ENCODE peak calls at places on chromosome 12, in nine cellular contexts. H is PC-9; E is CD4-positive, CD25-positive, alpha-beta regulatory T cell; I is lower lobe of right lung; Z is small intestine; V is Karpas-422; G is stomach; Q is spleen; C is pancreas. K is an unnamed sample.

GRCh38 chr12:10235761-10236631 is 23.3 kb downstream of the GABARAPL1 start:
- DNase-seq in H (peak; percentile 32), E (peak; percentile 24), I (no peak), Z (peak; percentile 38), V (peak; percentile 73), G (peak; percentile 31), Q (no peak), C (peak; percentile 31), K (peak; percentile 31)

GRCh38 chr12:3795096-3795799 is 42.3 kb upstream of the CRACR2A start:
- DNase-seq in H (no peak), E (no peak), I (no peak), Z (no peak), V (no peak), G (no peak), Q (no peak), C (no peak), K (no peak)

GRCh38 chr12:84814664-84815245 is 97.8 kb downstream of the SLC6A15 start:
- DNase-seq in H (no peak), E (no peak), I (no peak), Z (no peak), V (no peak), G (no peak), Q (no peak), C (no peak), K (no peak)

GRCh38 chr12:24751181-24751580 is 197.7 kb downstream of the BCAT1 start:
- DNase-seq in H (no peak), E (no peak), I (no peak), Z (no peak), V (no peak), G (no peak), Q (no peak), C (no peak), K (no peak)

GRCh38 chr12:58592817-58593216 is 327.5 kb downstream of the LRIG3 start:
- DNase-seq in H (no peak), E (no peak), I (no peak), Z (no peak), V (no peak), G (no peak), Q (no peak), C (no peak), K (no peak)

GRCh38 chr12:32136404-32136803 is 29.8 kb downstream of the BICD1 start:
- DNase-seq in H (no peak), E (no peak), I (no peak), Z (no peak), V (no peak), G (no peak), Q (no peak), C (no peak), K (no peak)

GRCh38 chr12:59626382-59626781 is 30.6 kb downstream of the SLC16A7 start:
- DNase-seq in H (no peak), E (no peak), I (no peak), Z (no peak), V (no peak), G (no peak), Q (no peak), C (no peak), K (no peak)

GRCh38 chr12:30996255-30996654 is 69.7 kb downstream of the TSPAN11 start:
- DNase-seq in H (no peak), E (no peak), I (no peak), Z (no peak), V (no peak), G (no peak), Q (no peak), C (no peak), K (no peak)

GRCh38 chr12:89704457-89704856 is 4.2 kb downstream of the ATP2B1 start:
- DNase-seq in H (no peak), E (no peak), I (no peak), Z (no peak), V (no peak), G (no peak), Q (no peak), C (no peak), K (no peak)

GRCh38 chr12:89707623-89707991 is 1.0 kb downstream of the ATP2B1 start:
- DNase-seq in H (no peak), E (no peak), I (peak; percentile 49), Z (peak; percentile 32), V (no peak), G (no peak), Q (peak; percentile 86), C (peak; percentile 21), K (no peak)

GRCh38 chr12:89707992-89708792 is 446 bp downstream of the ATP2B1 start:
- DNase-seq in H (no peak), E (peak; percentile 33), I (peak; percentile 66), Z (peak; percentile 41), V (peak; percentile 56), G (peak; percentile 36), Q (peak; percentile 94), C (peak; percentile 49), K (no peak)

GRCh38 chr12:89708793-89709156 is at the start of gene ATP2B1:
- DNase-seq in H (peak; percentile 90), E (peak; percentile 80), I (peak; percentile 94), Z (peak; percentile 89), V (peak; percentile 91), G (peak; percentile 92), Q (peak; percentile 99), C (peak; percentile 89), K (peak; percentile 84)

DNA sequence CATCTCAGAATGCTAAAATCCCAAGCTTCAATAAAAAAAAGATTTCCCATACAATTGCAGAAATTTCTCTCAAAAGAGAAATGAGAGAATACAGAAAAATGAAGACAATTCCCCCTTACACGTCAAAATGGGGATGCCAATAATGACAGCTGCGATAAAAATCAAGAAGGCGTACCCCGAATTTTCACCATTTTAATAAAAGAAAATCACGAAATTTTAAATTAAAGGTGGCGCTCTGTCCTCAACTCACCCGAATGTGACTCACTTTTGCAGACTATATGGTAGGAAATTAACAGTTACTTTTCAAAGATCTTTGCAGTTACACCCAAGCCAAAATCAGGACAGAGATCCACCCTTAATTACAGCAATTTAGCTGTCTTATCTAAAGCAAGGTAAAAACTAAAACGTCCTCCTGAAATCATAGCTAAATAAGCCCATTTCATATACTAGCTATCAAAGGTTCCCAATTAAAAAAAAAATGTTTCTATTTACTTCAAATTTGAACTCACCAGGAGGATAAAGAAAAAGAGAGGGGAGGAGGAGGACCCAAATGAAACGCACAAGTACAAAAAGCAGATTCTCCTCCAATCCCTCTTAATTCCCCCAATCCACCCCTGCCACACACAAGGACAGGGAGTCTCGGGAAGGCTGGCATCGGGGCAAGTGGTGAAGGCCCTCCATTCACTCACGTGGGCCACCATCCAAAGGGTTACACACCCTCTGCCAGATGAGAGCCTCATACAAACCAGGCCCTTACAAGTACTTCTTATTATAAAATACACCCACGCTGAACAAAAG is 1.9 kb downstream of the ATP2B1 start:
- DNase-seq in H (no peak), E (peak; percentile 7), I (peak; percentile 46), Z (peak; percentile 37), V (no peak), G (no peak), Q (peak; percentile 76), C (no peak), K (peak; percentile 8)
- H3K27ac ChIP-seq in H (no peak overlapping the region), E (peak overlapping the region; percentile 93), I (no peak overlapping the region), Z (peak overlapping the region; percentile 99), V (no peak overlapping the region), G (no peak overlapping the region), Q (no peak overlapping the region), C (no peak overlapping the region), K (no peak overlapping the region)

DNA sequence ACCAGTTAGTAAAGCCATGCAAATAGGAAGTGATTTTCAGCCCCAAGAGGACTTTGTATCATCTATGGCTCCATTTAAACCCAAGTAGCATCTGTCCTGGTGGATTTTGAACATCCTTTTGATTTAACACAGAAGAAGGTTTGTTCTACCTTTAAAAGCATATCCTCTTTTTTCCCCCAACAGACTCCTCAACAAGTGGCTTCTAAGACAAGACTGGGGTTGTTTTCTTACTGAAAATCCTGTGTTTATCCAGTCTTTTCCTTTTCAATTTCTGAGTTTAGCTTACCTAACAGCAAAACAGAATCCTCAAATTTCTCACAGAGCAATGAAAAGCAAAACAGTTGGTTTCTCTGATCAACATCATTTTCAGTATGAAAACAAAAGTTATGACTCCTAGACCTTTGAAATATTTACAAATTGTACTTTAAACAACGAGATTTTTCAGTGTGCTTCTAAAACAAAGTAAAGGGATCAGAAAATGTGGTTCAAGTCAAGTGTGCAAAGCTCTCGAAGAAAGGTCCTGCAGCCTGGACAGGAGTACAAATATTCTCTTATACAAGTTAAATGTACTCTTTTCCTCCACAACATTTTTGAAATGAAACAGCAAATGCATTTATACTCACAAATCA is 2.8 kb downstream of the PHLDA1 start:
- DNase-seq in H (no peak), E (no peak), I (no peak), Z (no peak), V (peak; percentile 41), G (no peak), Q (no peak), C (no peak), K (no peak)
- H3K27ac ChIP-seq in H (peak overlapping the region; percentile 95), E (peak overlapping the region; percentile 28), I (peak overlapping the region; percentile 97), Z (no peak overlapping the region), V (peak overlapping the region; percentile 43), G (no peak overlapping the region), Q (peak overlapping the region; percentile 89), C (no peak overlapping the region), K (no peak overlapping the region)

GRCh38 chr12:53533476-53533875 is 26.2 kb upstream of the NPFF start:
- DNase-seq in H (no peak), E (no peak), I (no peak), Z (no peak), V (no peak), G (no peak), Q (no peak), C (no peak), K (no peak)

GRCh38 chr12:53539526-53539925 is 32.2 kb upstream of the NPFF start:
- DNase-seq in H (no peak), E (no peak), I (no peak), Z (no peak), V (no peak), G (no peak), Q (no peak), C (no peak), K (no peak)

GRCh38 chr12:53543539-53543938 is 36.3 kb upstream of the NPFF start:
- DNase-seq in H (peak; percentile 19), E (peak; percentile 19), I (peak; percentile 51), Z (peak; percentile 54), V (peak; percentile 88), G (peak; percentile 48), Q (no peak), C (peak; percentile 49), K (peak; percentile 18)

GRCh38 chr12:53536962-53537361 is 29.7 kb upstream of the NPFF start:
- DNase-seq in H (no peak), E (no peak), I (no peak), Z (no peak), V (no peak), G (no peak), Q (no peak), C (no peak), K (no peak)

DNA sequence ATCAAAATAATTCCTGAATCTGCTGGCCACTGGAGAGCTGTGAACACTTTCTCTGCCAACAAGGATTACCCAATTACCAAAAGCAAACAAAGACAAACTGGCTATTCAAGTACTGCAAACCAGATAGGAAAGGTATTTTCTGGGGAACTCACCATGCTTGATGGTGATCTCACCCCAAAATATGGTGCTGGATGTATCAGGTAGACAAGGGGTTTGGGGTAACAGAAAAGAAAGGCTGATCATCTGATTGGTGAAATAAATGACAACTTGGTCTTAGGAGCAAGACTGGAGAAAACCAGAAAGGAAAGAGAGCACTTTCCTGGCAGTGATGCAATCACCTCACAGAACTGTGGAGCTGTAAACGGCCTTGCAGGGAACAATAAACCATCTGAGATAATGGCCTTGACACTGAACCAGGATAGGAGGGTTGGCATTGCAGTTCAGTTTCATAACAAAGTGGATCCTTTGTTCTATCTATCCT is 31.0 kb upstream of the NPFF start:
- DNase-seq in H (peak; percentile 42), E (no peak), I (no peak), Z (peak; percentile 76), V (no peak), G (no peak), Q (no peak), C (peak; percentile 40), K (no peak)
- H3K27ac ChIP-seq in H (peak overlapping the region; percentile 73), E (no peak overlapping the region), I (peak overlapping the region; percentile 67), Z (no peak overlapping the region), V (no peak overlapping the region), G (peak overlapping the region; percentile 54), Q (peak overlapping the region; percentile 64), C (peak overlapping the region; percentile 42), K (peak overlapping the region; percentile 81)

GRCh38 chr12:2156333-2156732 is 103.5 kb downstream of the CACNA1C start:
- DNase-seq in H (no peak), E (no peak), I (no peak), Z (no peak), V (no peak), G (no peak), Q (no peak), C (no peak), K (no peak)

GRCh38 chr12:2149091-2149490 is 96.3 kb downstream of the CACNA1C start:
- DNase-seq in H (no peak), E (no peak), I (no peak), Z (no peak), V (no peak), G (no peak), Q (no peak), C (no peak), K (no peak)

GRCh38 chr12:2152134-2152533 is 99.3 kb downstream of the CACNA1C start:
- DNase-seq in H (no peak), E (no peak), I (no peak), Z (no peak), V (no peak), G (no peak), Q (no peak), C (no peak), K (no peak)

GRCh38 chr12:2154050-2154449 is 101.3 kb downstream of the CACNA1C start:
- DNase-seq in H (no peak), E (no peak), I (no peak), Z (no peak), V (no peak), G (no peak), Q (no peak), C (no peak), K (no peak)

DNA sequence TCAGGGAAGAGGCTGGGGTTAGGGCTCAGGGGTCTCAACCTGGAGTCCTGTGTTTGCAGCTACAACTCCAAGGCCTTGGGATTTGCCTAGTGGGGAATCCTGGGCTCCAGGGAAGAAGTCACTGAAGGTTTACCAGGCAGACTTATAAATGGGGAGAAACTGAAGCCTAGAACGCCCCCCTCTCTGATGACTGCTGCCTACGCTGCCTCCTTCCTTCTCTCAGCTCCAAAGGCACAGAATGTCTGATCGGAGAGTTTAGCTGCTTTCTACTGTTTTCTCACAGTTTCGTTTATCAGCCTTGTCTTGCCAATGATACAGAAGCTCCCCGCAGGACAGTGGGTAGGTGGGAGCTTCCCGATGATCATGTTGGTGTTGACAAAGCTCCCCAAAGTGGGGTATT is 101.7 kb downstream of the CACNA1C start:
- DNase-seq in H (no peak), E (no peak), I (no peak), Z (no peak), V (no peak), G (no peak), Q (no peak), C (no peak), K (no peak)
- H3K27ac ChIP-seq in H (no peak overlapping the region), E (no peak overlapping the region), I (peak overlapping the region; percentile 15), Z (no peak overlapping the region), V (no peak overlapping the region), G (no peak overlapping the region), Q (no peak overlapping the region), C (no peak overlapping the region), K (no peak overlapping the region)